ENCODE peak calls at places on chromosomes 4 and X, in four cellular contexts. W is HL-60, B is GM12891, E is K562. V is an unnamed sample.

GRCh38 chr4:6622744-6623143 is 17.7 kb upstream of the MRFAP1 start:
- DNase-seq in W (no peak), B (no peak), E (no peak), V (no peak)

GRCh38 chr4:104519588-104519987 is 24.9 kb upstream of the CXXC4 start:
- DNase-seq in W (no peak), B (no peak), E (no peak), V (peak; percentile 28)

GRCh38 chrX:134443020-134443419 is 16.9 kb upstream of the HPRT1 start:
- DNase-seq in W (no peak), B (no peak), E (no peak), V (no peak)

GRCh38 chrX:7132335-7133035 is 15.0 kb upstream of the STS start:
- DNase-seq in W (peak; percentile 25), B (no peak), E (peak; percentile 63), V (no peak)

GRCh38 chrX:153819398-153820083 is 10.8 kb downstream of the PDZD4 start:
- DNase-seq in W (no peak), B (no peak), E (no peak), V (no peak)

GRCh38 chrX:35166023-35166422 is 223.4 kb downstream of the FAM47B start:
- DNase-seq in W (no peak), B (no peak), E (no peak), V (no peak)

GRCh38 chrX:34956915-34957314 is 14.3 kb downstream of the FAM47B start:
- DNase-seq in W (no peak), B (no peak), E (no peak), V (no peak)

GRCh38 chrX:23317799-23318724 is 16.6 kb upstream of the PTCHD1 start:
- DNase-seq in W (peak; percentile 13), B (no peak), E (peak; percentile 69), V (no peak)

GRCh38 chr4:127370495-127371069 is 262.2 kb upstream of the INTU start:
- DNase-seq in W (peak; percentile 22), B (no peak), E (no peak), V (no peak)

GRCh38 chr4:102169345-102169744 is 175.9 kb downstream of the SLC39A8 start:
- DNase-seq in W (no peak), B (no peak), E (no peak), V (no peak)

GRCh38 chrX:153631931-153632611 is 14.9 kb upstream of the DUSP9 start:
- DNase-seq in W (no peak), B (no peak), E (no peak), V (no peak)

GRCh38 chr4:136643416-136643815 is 888.9 kb downstream of the PCDH18 start:
- DNase-seq in W (no peak), B (no peak), E (no peak), V (no peak)

GRCh38 chr4:32775049-32775448 is 2054.9 kb downstream of the PCDH7 start:
- DNase-seq in W (peak; percentile 5), B (no peak), E (no peak), V (no peak)

GRCh38 chr4:27049101-27049829 is 188.6 kb downstream of the STIM2 start:
- DNase-seq in W (no peak), B (no peak), E (no peak), V (no peak)

GRCh38 chrX:67612231-67612630 is 68.4 kb downstream of the AR start:
- DNase-seq in W (no peak), B (no peak), E (no peak), V (no peak)

GRCh38 chrX:526295-527224 is 104.0 kb upstream of the SHOX start:
- DNase-seq in W (no peak), B (no peak), E (no peak), V (no peak)

GRCh38 chr4:72591547-72591946 is 22.5 kb upstream of the ADAMTS3 start:
- DNase-seq in W (no peak), B (no peak), E (no peak), V (no peak)

GRCh38 chr4:145795535-145795934 is 115.6 kb downstream of the C4orf51 start:
- DNase-seq in W (no peak), B (no peak), E (no peak), V (no peak)

GRCh38 chr4:185644408-185644807 is 109.1 kb upstream of the PDLIM3 start:
- DNase-seq in W (no peak), B (no peak), E (no peak), V (no peak)

GRCh38 chr4:71184195-71184781 is 154.5 kb upstream of the SLC4A4 start:
- DNase-seq in W (peak; percentile 47), B (peak; percentile 30), E (peak; percentile 44), V (peak; percentile 13)

GRCh38 chr4:90958256-90958895 is 831.2 kb downstream of the CCSER1 start:
- DNase-seq in W (no peak), B (no peak), E (no peak), V (no peak)

GRCh38 chr4:148344382-148344781 is 97.8 kb downstream of the NR3C2 start:
- DNase-seq in W (no peak), B (no peak), E (no peak), V (no peak)

GRCh38 chr4:188031751-188032150 is 36.2 kb downstream of the ZFP42 start:
- DNase-seq in W (no peak), B (no peak), E (no peak), V (no peak)

GRCh38 chrX:19063030-19063429 is 59.2 kb downstream of the ADGRG2 start:
- DNase-seq in W (no peak), B (no peak), E (no peak), V (no peak)

GRCh38 chrX:109687903-109688302 is 45.2 kb downstream of the ACSL4 start:
- DNase-seq in W (no peak), B (no peak), E (no peak), V (no peak)

GRCh38 chrX:104618106-104618895 is 52.3 kb downstream of the IL1RAPL2 start:
- DNase-seq in W (no peak), B (no peak), E (no peak), V (no peak)

GRCh38 chr4:74906771-74907170 is 26.1 kb upstream of the PARM1 start:
- DNase-seq in W (no peak), B (no peak), E (no peak), V (no peak)

GRCh38 chr4:94454405-94454804 is 2.7 kb downstream of the PDLIM5 start:
- DNase-seq in W (no peak), B (no peak), E (no peak), V (no peak)

GRCh38 chr4:27775156-27775555 is 914.5 kb downstream of the STIM2 start:
- DNase-seq in W (no peak), B (no peak), E (no peak), V (no peak)

GRCh38 chr4:6087669-6088068 is 69.4 kb upstream of the C4orf50 start:
- DNase-seq in W (no peak), B (no peak), E (peak; percentile 32), V (no peak)

DNA sequence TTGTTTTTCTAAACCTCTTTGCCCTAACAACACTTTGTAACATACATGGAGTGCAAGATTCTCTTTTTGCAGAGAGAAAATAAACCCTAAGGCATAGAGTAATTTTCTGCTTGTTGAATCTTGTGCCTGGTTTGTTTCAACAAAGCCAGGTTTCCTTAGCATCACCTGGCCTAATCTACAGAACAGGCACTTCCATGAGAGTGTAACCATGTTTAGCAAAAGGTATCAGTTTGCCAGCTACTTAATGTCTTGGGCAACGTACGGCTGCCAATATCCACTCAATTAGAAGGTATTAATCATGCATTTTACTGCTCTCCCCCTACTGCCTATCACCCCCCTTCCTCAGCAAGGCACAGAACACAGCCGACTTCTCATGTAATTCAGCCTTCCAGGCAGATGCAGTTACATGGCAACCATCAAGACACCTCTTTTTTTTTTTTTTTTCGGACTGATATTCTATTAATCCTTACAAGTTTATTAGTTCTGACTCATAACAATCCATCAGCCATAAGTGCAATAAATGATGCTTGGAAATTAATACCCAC is 219.1 kb downstream of the MAML3 start:
- DNase-seq in W (no peak), B (no peak), E (no peak), V (no peak)
- TF ChIP-seq SPI1 in W (no peak), B (no peak), E (no peak), V (no peak)

GRCh38 chr4:1464581-1465171 is 58.4 kb upstream of the NKX1-1 start:
- DNase-seq in W (no peak), B (no peak), E (no peak), V (no peak)
- TF ChIP-seq SPI1 in W (no peak), B (no peak), E (no peak), V (no peak)

DNA sequence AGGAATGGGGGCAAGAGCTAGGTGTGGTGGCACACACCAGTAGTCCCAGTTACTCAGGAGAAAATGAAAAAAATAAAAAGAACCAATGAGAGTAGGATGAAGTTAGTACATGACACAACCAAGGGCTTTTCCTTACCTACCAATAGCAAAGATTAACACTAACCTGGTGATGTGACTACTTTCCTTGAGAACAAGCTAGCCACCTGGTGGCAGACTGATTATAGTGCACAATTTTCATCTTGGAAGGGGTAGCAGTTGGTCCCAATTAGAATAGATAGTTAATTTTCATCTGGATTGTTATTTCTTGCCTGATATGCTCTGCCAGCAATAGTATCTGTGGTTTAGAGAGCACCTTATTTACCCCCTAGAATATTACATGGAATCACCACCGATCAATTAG is 1216.8 kb upstream of the PABPC4L start:
- DNase-seq in W (no peak), B (peak; percentile 2), E (no peak), V (no peak)
- TF ChIP-seq SPI1 in W (no peak), B (no peak), E (no peak), V (no peak)

GRCh38 chrX:9875801-9876200 is 89.6 kb downstream of the SHROOM2 start:
- DNase-seq in W (no peak), B (no peak), E (no peak), V (no peak)

GRCh38 chrX:9873952-9874351 is 87.7 kb downstream of the SHROOM2 start:
- DNase-seq in W (peak; percentile 51), B (no peak), E (peak; percentile 43), V (no peak)

GRCh38 chrX:9874483-9874882 is 88.3 kb downstream of the SHROOM2 start:
- DNase-seq in W (no peak), B (no peak), E (no peak), V (no peak)

GRCh38 chrX:9873360-9873759 is 87.1 kb downstream of the SHROOM2 start:
- DNase-seq in W (no peak), B (no peak), E (no peak), V (no peak)

DNA sequence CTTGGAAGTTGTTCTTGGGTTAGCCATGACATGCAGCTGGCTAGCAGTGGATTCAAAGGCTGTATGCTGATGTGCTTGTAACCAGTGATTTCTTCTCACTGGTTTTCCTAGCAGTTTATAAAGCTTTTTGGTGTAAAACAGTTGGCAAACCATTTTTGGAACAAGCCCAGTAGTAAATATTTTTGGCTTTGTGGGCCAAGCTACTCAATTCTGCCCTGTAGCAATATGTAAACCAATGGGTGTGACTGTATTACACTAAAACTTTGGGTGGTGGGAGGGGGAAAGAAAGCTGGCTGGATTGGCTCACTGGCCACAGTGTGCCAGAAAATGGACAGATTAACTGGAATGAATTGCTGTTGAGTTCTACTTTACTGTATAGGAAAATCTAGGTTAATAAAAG is 85.6 kb downstream of the SHROOM2 start:
- DNase-seq in W (no peak), B (no peak), E (no peak), V (no peak)
- TF ChIP-seq SPI1 in W (no peak), B (no peak), E (no peak), V (no peak)

DNA sequence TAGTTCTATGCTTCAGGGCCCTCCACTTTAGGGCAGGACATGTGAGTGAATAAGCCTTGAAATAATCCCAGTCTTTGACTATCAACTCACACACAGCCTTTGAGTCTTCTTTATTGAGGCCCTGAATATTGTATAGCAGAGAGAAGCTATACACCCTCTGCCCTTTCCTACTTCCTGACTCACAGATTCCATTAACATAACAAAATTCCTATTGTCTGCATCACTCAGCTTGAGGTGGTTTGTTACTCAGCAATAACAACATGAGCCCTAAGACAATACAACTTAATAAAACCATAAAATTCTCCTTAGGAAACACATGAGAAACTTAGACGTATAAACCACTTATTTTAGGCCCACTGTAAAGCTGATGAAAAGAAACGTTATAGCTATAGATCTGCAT is 680.3 kb upstream of the DIAPH2 start:
- DNase-seq in W (no peak), B (no peak), E (no peak), V (no peak)
- TF ChIP-seq SPI1 in W (no peak), B (no peak), E (no peak), V (no peak)